ENCODE peak calls at places on chromosomes 4 and X, in five cellular contexts. One of them, this sample, is unnamed.

GRCh38 chr4:142095886-142096605 is 459.7 kb downstream of the IL15 start:
- DNase-seq in NCI-H2081: peak
- DNase-seq in Ammon's horn: peak
- DNase-seq in amniotic epithelial cell: peak
- DNase-seq in RCC 7860: peak
- DNase-seq in this sample: no peak

GRCh38 chr4:54879576-54879975 is 221.8 kb downstream of the KIT start:
- DNase-seq in amniotic epithelial cell: peak
- DNase-seq in Ammon's horn: no peak
- DNase-seq in RCC 7860: no peak
- DNase-seq in NCI-H2081: no peak
- DNase-seq in this sample: no peak

GRCh38 chr4:121656269-121656641 is 40.5 kb downstream of the ANXA5 start:
- DNase-seq in RCC 7860: peak
- DNase-seq in Ammon's horn: peak
- DNase-seq in NCI-H2081: peak
- DNase-seq in amniotic epithelial cell: peak
- DNase-seq in this sample: no peak

GRCh38 chr4:157204634-157205244 is 15.8 kb upstream of the GRIA2 start:
- DNase-seq in RCC 7860: no peak
- DNase-seq in Ammon's horn: no peak
- DNase-seq in NCI-H2081: no peak
- DNase-seq in amniotic epithelial cell: peak
- DNase-seq in this sample: no peak

GRCh38 chr4:183335369-183335940 is 13.2 kb upstream of the CLDN24 start:
- DNase-seq in NCI-H2081: no peak
- DNase-seq in Ammon's horn: no peak
- DNase-seq in amniotic epithelial cell: peak
- DNase-seq in RCC 7860: peak
- DNase-seq in this sample: no peak

GRCh38 chrX:73962948-73963347 is 341.0 kb upstream of the ZCCHC13 start:
- DNase-seq in RCC 7860: no peak
- DNase-seq in amniotic epithelial cell: no peak
- DNase-seq in NCI-H2081: no peak
- DNase-seq in Ammon's horn: no peak
- DNase-seq in this sample: no peak

GRCh38 chr4:17580969-17581368 is 4.0 kb downstream of the LAP3 start:
- DNase-seq in NCI-H2081: no peak
- DNase-seq in Ammon's horn: no peak
- DNase-seq in RCC 7860: no peak
- DNase-seq in amniotic epithelial cell: no peak
- DNase-seq in this sample: no peak

GRCh38 chr4:120801171-120801758 is 121.3 kb downstream of the PRDM5 start:
- DNase-seq in Ammon's horn: peak
- DNase-seq in RCC 7860: no peak
- DNase-seq in amniotic epithelial cell: peak
- DNase-seq in NCI-H2081: no peak
- DNase-seq in this sample: peak

GRCh38 chr4:25532579-25532978 is 123.1 kb upstream of the SLC34A2 start:
- DNase-seq in RCC 7860: no peak
- DNase-seq in Ammon's horn: peak
- DNase-seq in NCI-H2081: no peak
- DNase-seq in amniotic epithelial cell: peak
- DNase-seq in this sample: no peak

GRCh38 chrX:54416965-54417364 is 23.2 kb upstream of the TSR2 start:
- DNase-seq in amniotic epithelial cell: no peak
- DNase-seq in NCI-H2081: no peak
- DNase-seq in RCC 7860: no peak
- DNase-seq in Ammon's horn: no peak
- DNase-seq in this sample: no peak

GRCh38 chrX:121014826-121015225 is 29.3 kb upstream of the CT47A1 start:
- DNase-seq in Ammon's horn: no peak
- DNase-seq in RCC 7860: no peak
- DNase-seq in amniotic epithelial cell: no peak
- DNase-seq in NCI-H2081: no peak
- DNase-seq in this sample: no peak

GRCh38 chr4:55321707-55322264 is 24.3 kb upstream of the SRD5A3 start:
- DNase-seq in Ammon's horn: peak
- DNase-seq in amniotic epithelial cell: peak
- DNase-seq in NCI-H2081: peak
- DNase-seq in RCC 7860: peak
- DNase-seq in this sample: peak

GRCh38 chrX:10989386-10989785 is 121.7 kb upstream of the HCCS start:
- DNase-seq in Ammon's horn: no peak
- DNase-seq in RCC 7860: peak
- DNase-seq in NCI-H2081: no peak
- DNase-seq in amniotic epithelial cell: peak
- DNase-seq in this sample: no peak

GRCh38 chrX:112521658-112522057 is 158.1 kb downstream of the LHFPL1 start:
- DNase-seq in NCI-H2081: no peak
- DNase-seq in amniotic epithelial cell: no peak
- DNase-seq in RCC 7860: no peak
- DNase-seq in Ammon's horn: no peak
- DNase-seq in this sample: no peak